ENCODE peak calls at places on chromosomes 12 and 14, in four cellular contexts. W is H9, U is mesendoderm, X is mesenchymal stem cell. O is an unnamed sample. For H3K4me1, the result is how much of the 10 kb centered on the place peaks cover.

GRCh38 chr14:54362089-54362504 is 34.7 kb upstream of the CDKN3 start:
- DNase-seq in W (peak), U (peak), X (no peak), O (no peak)

GRCh38 chr12:88334271-88334670 is 192.2 kb downstream of the TMTC3 start:
- DNase-seq in W (no peak), U (no peak), X (peak), O (peak)

GRCh38 chr12:13588574-13588973 is 392.0 kb downstream of the EMP1 start:
- DNase-seq in W (no peak), U (no peak), X (no peak), O (no peak)

GRCh38 chr14:83172363-83172762 is 1638.7 kb upstream of the SEL1L start:
- DNase-seq in W (no peak), U (no peak), X (peak), O (no peak)

GRCh38 chr12:105330938-105331804 is 680 bp downstream of the C12orf75 start:
- DNase-seq in W (no peak), U (peak), X (peak), O (no peak)

GRCh38 chr12:97159397-97159796 is 252.3 kb downstream of the NEDD1 start:
- DNase-seq in W (no peak), U (no peak), X (no peak), O (no peak)

GRCh38 chr12:105393586-105393985 is 63.1 kb downstream of the C12orf75 start:
- DNase-seq in W (no peak), U (no peak), X (peak), O (peak)

GRCh38 chr14:20680363-20680762 is 4.0 kb upstream of the RNASE4 start:
- DNase-seq in W (no peak), U (no peak), X (no peak), O (no peak)

GRCh38 chr14:92783813-92784431 is 10.2 kb upstream of the GOLGA5 start:
- DNase-seq in W (no peak), U (peak), X (peak), O (peak)

GRCh38 chr12:10716704-10717315 is 6.3 kb downstream of the YBX3 start:
- DNase-seq in W (peak), U (peak), X (peak), O (peak)

GRCh38 chr12:20946732-20947131 is 136.2 kb downstream of the SLCO1B3 start:
- DNase-seq in W (peak), U (peak), X (no peak), O (peak)

GRCh38 chr12:63869656-63870055 is 25.2 kb downstream of the SRGAP1 start:
- DNase-seq in W (no peak), U (no peak), X (peak), O (no peak)

GRCh38 chr12:62817556-62818271 is 117.2 kb downstream of the PPM1H start:
- DNase-seq in W (no peak), U (peak), X (peak), O (no peak)

GRCh38 chr12:62714409-62715075 is 220.4 kb downstream of the PPM1H start:
- DNase-seq in W (no peak), U (no peak), X (no peak), O (no peak)

GRCh38 chr14:75982724-75983358 is 1.0 kb upstream of the TGFB3 start:
- DNase-seq in W (no peak), U (no peak), X (peak), O (no peak)

GRCh38 chr12:122352394-122352793 is 70.1 kb downstream of the CLIP1 start:
- DNase-seq in W (no peak), U (no peak), X (no peak), O (no peak)

GRCh38 chr14:88326352-88327103 is 3.5 kb upstream of the KCNK10 start:
- DNase-seq in W (peak), U (peak), X (no peak), O (no peak)

GRCh38 chr12:104121001-104121400 is 17.0 kb downstream of the NFYB start:
- DNase-seq in W (no peak), U (peak), X (peak), O (no peak)

GRCh38 chr14:75660630-75661498 is at the start of the genes ERG28 and TTLL5:
- DNase-seq in W (peak), U (peak), X (peak), O (peak)

GRCh38 chr14:59870277-59871165 is at the start of gene RTN1:
- DNase-seq in W (peak), U (peak), X (peak), O (peak)

GRCh38 chr12:29113101-29113500 is 36.0 kb upstream of the FAR2 start:
- DNase-seq in W (no peak), U (peak), X (no peak), O (peak)

GRCh38 chr12:93851245-93851665 is 174.1 kb downstream of the CRADD start:
- DNase-seq in W (no peak), U (no peak), X (no peak), O (no peak)

GRCh38 chr12:5295151-5295550 is 136.8 kb upstream of the NTF3 start:
- DNase-seq in W (no peak), U (no peak), X (no peak), O (no peak)

GRCh38 chr12:4943067-4943937 is 33.6 kb downstream of the KCNA1 start:
- DNase-seq in W (no peak), U (no peak), X (no peak), O (no peak)

GRCh38 chr14:21642683-21643082 is 7.9 kb upstream of the OR10G2 start:
- DNase-seq in W (no peak), U (no peak), X (no peak), O (no peak)

GRCh38 chr12:63978519-63978918 is 134.0 kb downstream of the SRGAP1 start:
- DNase-seq in W (no peak), U (no peak), X (peak), O (peak)

GRCh38 chr12:89166525-89166934 is 185.8 kb downstream of the DUSP6 start:
- DNase-seq in W (no peak), U (peak), X (no peak), O (no peak)

GRCh38 chr14:95327558-95328374 is 8.1 kb upstream of the CLMN start:
- DNase-seq in W (no peak), U (no peak), X (no peak), O (no peak)

GRCh38 chr12:122837306-122838265 is 2.3 kb downstream of the HIP1R start:
- DNase-seq in W (no peak), U (no peak), X (no peak), O (no peak)

GRCh38 chr14:98269533-98269932 is 1002.5 kb downstream of the BCL11B start:
- DNase-seq in W (no peak), U (no peak), X (no peak), O (no peak)

GRCh38 chr12:83130178-83130577 is 443.5 kb downstream of the TMTC2 start:
- DNase-seq in W (no peak), U (no peak), X (no peak), O (no peak)

GRCh38 chr12:122533841-122534240 is 6.8 kb downstream of the KNTC1 start:
- DNase-seq in W (no peak), U (no peak), X (no peak), O (no peak)

GRCh38 chr14:67757175-67757574 is 55.5 kb downstream of the RDH12 start:
- DNase-seq in W (no peak), U (no peak), X (no peak), O (no peak)

GRCh38 chr12:46523863-46524770 is 151.5 kb upstream of the SLC38A2 start:
- DNase-seq in W (no peak), U (no peak), X (peak), O (peak)

GRCh38 chr12:111396726-111397445 is 8.8 kb upstream of the SH2B3 start:
- DNase-seq in W (peak), U (peak), X (peak), O (peak)

GRCh38 chr14:94769413-94770250 is at the start of gene GSC:
- DNase-seq in W (peak), U (peak), X (peak), O (no peak)

GRCh38 chr12:81010641-81011040 is 67.2 kb upstream of the ACSS3 start:
- DNase-seq in W (no peak), U (no peak), X (no peak), O (no peak)

GRCh38 chr14:100303179-100303578 is 3.1 kb downstream of the SLC25A29 start:
- DNase-seq in W (no peak), U (no peak), X (peak), O (no peak)

GRCh38 chr12:23810327-23810902 is 139.1 kb downstream of the SOX5 start:
- DNase-seq in W (no peak), U (peak), X (no peak), O (no peak)

DNA sequence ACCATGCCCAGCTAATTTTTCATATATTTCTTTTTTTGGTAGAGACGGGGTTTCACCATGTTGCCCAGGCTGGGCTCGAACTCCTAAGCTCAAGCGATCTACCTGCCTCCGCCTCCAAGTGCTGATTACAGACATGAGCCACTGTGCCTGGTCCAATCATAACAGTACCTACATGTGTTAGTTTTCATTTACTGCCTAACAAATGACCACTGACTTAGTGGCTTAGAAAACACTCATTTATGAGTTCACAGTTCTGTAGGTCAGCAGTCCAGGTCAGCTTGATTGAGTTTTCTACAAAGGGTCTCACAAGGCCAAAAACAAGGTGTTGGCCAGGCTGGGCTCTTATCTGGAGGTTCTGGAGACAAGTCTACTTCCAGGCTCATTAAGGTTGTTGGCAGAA is 60.6 kb downstream of the RNFT2 start:
- DNase-seq in W (no peak), U (no peak), X (no peak), O (no peak)
- H3K4me1 ChIP-seq in W (under half), U (under half), X (under half), O (under half)

DNA sequence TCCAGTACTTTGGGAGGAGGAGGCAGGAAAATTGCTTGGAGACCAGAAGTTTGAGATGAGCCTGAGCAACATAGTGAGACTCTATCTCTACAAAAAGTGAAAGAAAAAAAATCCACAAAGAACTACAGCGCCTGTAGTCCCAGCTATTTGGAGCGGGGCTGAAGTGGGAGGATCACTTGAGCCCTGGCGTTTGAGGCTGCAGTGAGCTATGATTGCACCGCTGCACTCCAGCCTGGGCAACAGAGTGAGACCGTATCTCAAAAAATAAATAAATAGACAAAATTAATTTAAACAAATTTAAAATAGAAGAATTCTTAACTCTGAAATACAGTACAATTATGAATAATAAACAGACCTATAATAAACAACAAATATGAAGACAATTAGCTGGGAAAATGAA is 40.9 kb downstream of the ATL1 start:
- DNase-seq in W (peak), U (peak), X (peak), O (peak)
- H3K23ac ChIP-seq in W (no peak), U (no peak), X (no peak), O (no peak)

GRCh38 chr12:6837370-6838060 is 3.2 kb upstream of the GNB3 start:
- DNase-seq in W (no peak), U (no peak), X (no peak), O (no peak)
- H2BK5ac ChIP-seq in W (no peak), U (no peak), X (no peak), O (no peak)

GRCh38 chr14:61560323-61560722 is 135.0 kb upstream of the HIF1A start:
- DNase-seq in W (no peak), U (no peak), X (peak), O (no peak)

GRCh38 chr14:61563162-61563511 is 132.2 kb upstream of the HIF1A start:
- DNase-seq in W (no peak), U (no peak), X (no peak), O (no peak)

GRCh38 chr14:61561144-61561543 is 134.2 kb upstream of the HIF1A start:
- DNase-seq in W (no peak), U (peak), X (peak), O (no peak)

GRCh38 chr14:61562321-61563161 is 132.8 kb upstream of the HIF1A start:
- DNase-seq in W (no peak), U (no peak), X (peak), O (peak)

GRCh38 chr14:61561657-61562276 is 133.5 kb upstream of the HIF1A start:
- DNase-seq in W (peak), U (peak), X (peak), O (peak)
- H3K4me1 ChIP-seq in W (under half), U (under half), X (under half), O (half or more)